ENCODE peak calls at places on chromosome X, in five cellular contexts. G is GM12891, I is HL-60, W is H1, M is stomach. J is an unnamed sample.

GRCh38 chrX:128021566-128021965 is 30.6 kb downstream of the ACTRT1 start:
- DNase-seq in G (no peak), I (no peak), W (no peak), M (no peak), J (no peak)

GRCh38 chrX:113275769-113276168 is 435.1 kb upstream of the AMOT start:
- DNase-seq in G (no peak), I (no peak), W (no peak), M (no peak), J (no peak)

GRCh38 chrX:103913356-103914020 is 48.9 kb upstream of the TMSB15B start:
- DNase-seq in G (no peak), I (no peak), W (no peak), M (no peak), J (no peak)

GRCh38 chrX:23662853-23663252 is 4.4 kb upstream of the PRDX4 start:
- DNase-seq in G (peak), I (no peak), W (no peak), M (no peak), J (no peak)

GRCh38 chrX:110588164-110588563 is 207.5 kb downstream of the CHRDL1 start:
- DNase-seq in G (no peak), I (no peak), W (no peak), M (no peak), J (no peak)

GRCh38 chrX:13373807-13374187 is 53.9 kb upstream of the ATXN3L start:
- DNase-seq in G (no peak), I (no peak), W (no peak), M (no peak), J (no peak)

GRCh38 chrX:17412692-17413091 is 37.7 kb downstream of the NHS start:
- DNase-seq in G (no peak), I (no peak), W (no peak), M (no peak), J (no peak)

GRCh38 chrX:119735467-119735866 is 22.9 kb upstream of the SOWAHD start:
- DNase-seq in G (no peak), I (no peak), W (no peak), M (no peak), J (no peak)

GRCh38 chrX:69457756-69458155 is 46.4 kb upstream of the NALF2 start:
- DNase-seq in G (no peak), I (no peak), W (no peak), M (no peak), J (no peak)

GRCh38 chrX:87397103-87397886 is 120.3 kb upstream of the KLHL4 start:
- DNase-seq in G (no peak), I (no peak), W (no peak), M (no peak), J (no peak)

GRCh38 chrX:29587107-29587506 is 628.3 kb upstream of the MAGEB2 start:
- DNase-seq in G (no peak), I (no peak), W (no peak), M (no peak), J (no peak)

GRCh38 chrX:120001787-120002186 is 58.2 kb upstream of the NKAP start:
- DNase-seq in G (no peak), I (no peak), W (no peak), M (no peak), J (no peak)

GRCh38 chrX:115906881-115907280 is 263.7 kb upstream of the AGTR2 start:
- DNase-seq in G (no peak), I (no peak), W (no peak), M (no peak), J (no peak)

GRCh38 chrX:56763556-56764152 is 34.6 kb downstream of the NBDY start:
- DNase-seq in G (no peak), I (no peak), W (peak), M (peak), J (peak)

DNA sequence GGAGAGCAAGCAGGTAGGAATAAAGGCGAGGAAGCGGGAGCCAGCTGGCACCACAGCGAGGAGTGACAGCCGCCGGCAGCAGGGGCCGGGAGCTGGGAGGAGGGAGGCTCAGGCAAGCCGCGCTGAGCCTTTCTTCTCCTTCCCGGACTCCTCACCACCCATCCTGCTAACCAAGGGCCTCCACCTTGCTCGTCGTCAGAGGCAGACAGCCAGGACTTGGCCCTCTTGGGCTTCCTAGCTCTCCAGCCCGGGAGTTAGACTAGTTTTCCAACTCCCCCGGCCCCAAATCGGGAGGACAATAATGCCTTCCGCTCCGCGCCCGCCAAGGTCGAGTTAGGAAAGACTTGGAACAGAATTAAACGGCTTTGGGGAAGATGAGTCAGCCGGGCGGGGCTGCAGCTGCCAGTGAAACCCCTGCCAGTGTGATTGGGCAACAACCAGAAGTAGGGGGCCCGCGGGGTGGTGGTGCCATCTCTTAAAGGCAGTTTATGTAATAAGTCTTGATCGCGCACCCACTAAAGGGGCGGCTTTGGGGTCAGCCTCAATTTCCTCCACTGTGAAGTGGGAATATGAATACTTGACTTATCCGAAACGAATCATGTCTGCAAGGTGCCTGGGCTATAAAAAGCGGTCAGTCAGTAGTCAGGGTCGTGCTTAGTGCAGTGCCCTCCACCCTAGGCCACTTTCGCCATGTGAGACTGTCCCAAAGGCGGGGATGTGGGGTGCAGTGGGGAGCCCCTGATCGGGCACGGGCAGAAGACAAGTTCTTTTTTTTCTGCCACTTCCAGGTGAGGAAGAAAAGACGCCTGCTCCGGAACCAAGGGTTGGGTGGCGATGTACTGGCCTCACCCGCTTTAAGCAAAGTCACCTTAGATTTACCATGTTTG is 6.7 kb upstream of the HSD17B10 start:
- DNase-seq in G (no peak), I (peak), W (peak), M (peak), J (no peak)
- TF ChIP-seq POLR2AphosphoS5 in G (no peak), I (no peak), W (no peak), M (peak), J (peak)

DNA sequence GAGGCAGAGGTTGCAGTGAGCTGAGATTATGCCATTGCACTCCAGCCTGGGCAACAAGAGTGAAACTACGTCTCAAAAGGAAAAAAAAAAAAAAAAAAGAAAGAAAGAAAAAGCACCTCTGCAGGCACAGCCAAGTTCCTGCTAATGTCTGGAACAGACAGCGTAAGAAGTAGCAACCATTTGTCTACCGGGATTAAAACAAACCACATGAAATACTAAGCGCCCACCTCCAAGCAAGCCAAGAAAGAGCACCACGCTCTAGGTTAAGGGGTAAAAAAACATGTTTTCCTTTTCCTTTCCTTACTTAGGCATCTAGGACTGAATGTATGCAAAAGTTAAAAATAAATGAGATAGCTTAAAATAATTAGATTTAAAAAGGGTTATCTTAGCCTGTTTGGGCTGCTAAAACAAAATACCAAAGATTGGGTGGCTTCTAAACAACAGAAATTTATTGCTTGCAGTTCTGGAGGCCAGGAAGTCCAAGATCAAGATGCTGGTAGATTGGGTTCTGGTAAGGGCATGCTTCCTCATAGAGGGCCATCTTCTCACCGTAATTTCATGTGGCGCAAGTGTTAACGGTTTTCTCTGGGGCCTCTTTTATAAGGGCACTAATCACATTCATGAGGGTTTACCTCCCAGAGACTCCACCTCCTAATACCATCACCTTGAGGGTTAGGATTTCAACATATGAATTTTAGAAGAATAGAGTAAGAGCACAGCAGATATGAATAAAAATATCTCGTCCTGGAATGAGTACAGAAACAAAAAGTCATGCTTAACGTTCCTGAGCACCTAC is 12.3 kb downstream of the GPC4 start:
- DNase-seq in G (no peak), I (no peak), W (no peak), M (no peak), J (no peak)
- TF ChIP-seq POLR2AphosphoS5 in G (no peak), I (no peak), W (no peak), M (no peak), J (no peak)

GRCh38 chrX:150772150-150772970 is 79.2 kb downstream of the MTMR1 start:
- DNase-seq in G (peak), I (peak), W (peak), M (peak), J (no peak)
- TF ChIP-seq POLR2AphosphoS5 in G (no peak), I (no peak), W (no peak), M (no peak), J (no peak)

GRCh38 chrX:11792461-11793421 is 34.7 kb downstream of the MSL3 start:
- DNase-seq in G (no peak), I (no peak), W (no peak), M (peak), J (no peak)
- TF ChIP-seq POLR2AphosphoS5 in G (no peak), I (no peak), W (no peak), M (no peak), J (no peak)

J was measured in vagina.